ENCODE peak calls at places on chromosomes 5 and 9, in eight cellular contexts. N is epithelial cell of esophagus, Z is astrocyte of the spinal cord, X is stomach, M is progenitor cell of endocrine pancreas, O is AG04449, K is body of pancreas, C is kidney. U is an unnamed sample.

GRCh38 chr5:144697847-144698262 is 527.2 kb downstream of the KCTD16 start:
- DNase-seq in N (peak), X (no peak), M (no peak), C (no peak), O (peak), Z (peak), K (no peak), U (no peak)

GRCh38 chr9:135220601-135221575 is 133.4 kb downstream of the OLFM1 start:
- DNase-seq in O (no peak), M (no peak), K (peak), X (no peak), Z (no peak), C (peak), N (no peak), U (peak)

GRCh38 chr9:16782490-16782889 is 88.0 kb downstream of the BNC2 start:
- DNase-seq in X (no peak), O (no peak), K (no peak), N (no peak), C (no peak), M (no peak), Z (no peak), U (no peak)

GRCh38 chr9:132638240-132638639 is 31.5 kb downstream of the DDX31 start:
- DNase-seq in O (no peak), K (no peak), C (no peak), N (peak), X (no peak), Z (no peak), M (no peak), U (no peak)

GRCh38 chr9:108850293-108850897 is 5.4 kb downstream of the ACTL7B start:
- DNase-seq in M (no peak), O (no peak), K (no peak), X (no peak), C (no peak), Z (peak), N (peak), U (no peak)

GRCh38 chr9:119986205-119986604 is 593.8 kb downstream of the CDK5RAP2 start:
- DNase-seq in M (no peak), O (no peak), K (no peak), X (no peak), Z (no peak), C (no peak), N (no peak), U (no peak)

GRCh38 chr5:177091232-177091631 is 4.5 kb downstream of the FGFR4 start:
- DNase-seq in K (no peak), N (no peak), M (no peak), Z (no peak), O (no peak), C (no peak), X (no peak), U (no peak)

GRCh38 chr5:14702238-14702839 is 37.8 kb downstream of the OTULIN start:
- DNase-seq in X (no peak), M (no peak), N (peak), Z (no peak), K (no peak), C (no peak), O (no peak), U (no peak)

GRCh38 chr9:131240047-131240921 is 36.0 kb downstream of the FAM78A start:
- DNase-seq in C (peak), K (no peak), M (no peak), N (no peak), X (no peak), O (no peak), Z (peak), U (no peak)

GRCh38 chr9:83669067-83669466 is 38.7 kb downstream of the UBQLN1 start:
- DNase-seq in N (peak), K (no peak), Z (no peak), C (no peak), O (no peak), M (no peak), X (no peak), U (no peak)

GRCh38 chr9:137053944-137054931 is at the start of gene ENTPD2:
- DNase-seq in K (peak), O (no peak), X (peak), M (no peak), Z (no peak), C (no peak), N (peak), U (no peak)

GRCh38 chr5:146079695-146080361 is 25.5 kb downstream of the PLAC8L1 start:
- DNase-seq in C (no peak), O (no peak), K (no peak), X (no peak), Z (peak), N (peak), M (no peak), U (no peak)

GRCh38 chr9:137984005-137984404 is 106.4 kb downstream of the CACNA1B start:
- DNase-seq in Z (no peak), C (no peak), X (peak), O (no peak), M (no peak), N (no peak), K (no peak), U (no peak)

GRCh38 chr9:94681508-94681907 is 42.2 kb upstream of the FBP1 start:
- DNase-seq in M (peak), C (peak), Z (peak), X (peak), K (peak), O (no peak), N (peak), U (peak)

GRCh38 chr5:145557345-145557744 is 277.8 kb downstream of the PRELID2 start:
- DNase-seq in M (no peak), N (no peak), Z (no peak), K (no peak), C (no peak), O (no peak), X (no peak), U (no peak)

DNA sequence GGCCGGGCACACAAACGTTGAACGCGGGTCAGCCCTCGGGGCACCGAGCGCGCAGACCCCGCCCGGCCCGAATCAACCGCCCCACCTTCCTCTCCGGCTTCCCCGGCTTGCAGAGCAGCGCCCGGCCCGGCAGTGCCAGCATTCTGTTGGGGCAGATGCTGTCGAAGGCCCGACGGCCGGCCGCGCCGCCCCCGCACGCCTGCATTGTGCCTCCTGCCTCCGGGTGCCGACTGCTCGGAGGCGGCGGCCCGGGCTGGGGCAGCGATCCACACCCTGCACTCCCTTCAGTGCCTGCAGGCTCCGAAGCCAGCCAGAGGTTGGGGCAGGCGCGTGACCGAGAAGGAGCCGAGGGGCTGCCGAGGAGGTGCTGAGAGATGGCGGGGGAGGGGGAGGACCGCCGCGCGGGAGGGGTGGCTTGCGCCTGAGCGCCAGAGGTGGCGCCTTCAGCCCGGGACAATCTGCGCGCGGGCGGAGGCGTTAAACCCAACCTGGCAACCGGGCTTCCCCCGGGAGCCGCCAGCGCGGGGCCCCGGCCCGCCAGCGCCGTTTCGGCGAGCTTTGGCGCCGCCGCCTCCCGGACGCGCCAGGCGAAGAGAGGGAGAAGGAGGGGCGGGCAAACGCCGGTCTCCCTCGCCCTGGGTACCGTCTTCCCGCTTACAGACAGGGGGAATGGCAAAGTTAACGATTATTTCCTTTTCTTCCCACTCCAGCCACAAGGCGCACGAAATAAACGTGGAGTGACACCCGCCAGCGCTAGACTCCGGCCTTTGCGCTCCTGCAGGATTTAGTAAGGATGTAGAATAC is at the start of gene MCIDAS:
- DNase-seq in Z (no peak), X (peak), C (peak), N (peak), K (peak), O (no peak), M (peak), U (no peak)
- TF ChIP-seq CTCF in Z (peak), X (peak), C (peak), N (peak), K (peak), O (no peak), M (peak), U (no peak)

DNA sequence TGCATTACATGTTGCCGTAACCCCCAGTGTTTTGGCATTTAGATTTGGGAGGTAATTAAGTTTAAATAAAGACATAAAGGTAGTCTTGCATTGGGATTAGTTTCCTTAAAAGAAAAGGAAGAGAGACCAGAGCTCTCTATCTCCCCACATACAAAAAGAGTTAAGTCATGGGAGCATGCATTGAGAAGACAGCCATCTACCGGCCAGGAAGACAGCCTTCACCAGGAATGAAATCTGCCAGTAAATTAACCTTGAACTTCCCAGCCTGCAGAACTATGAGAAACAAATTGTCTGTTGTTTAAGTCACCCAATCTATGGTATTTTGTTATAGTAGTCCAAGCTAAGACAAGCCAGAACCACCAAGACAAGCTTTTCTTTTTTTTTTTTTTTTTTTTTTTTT is 567.0 kb upstream of the CDH18 start:
- DNase-seq in O (no peak), C (no peak), M (no peak), X (no peak), N (peak), Z (no peak), K (no peak), U (no peak)
- TF ChIP-seq CTCF in O (no peak), C (no peak), M (no peak), X (no peak), N (peak), Z (no peak), K (no peak), U (no peak)

GRCh38 chr5:18742830-18743229 is 1108.6 kb downstream of the TAF11L14 start:
- DNase-seq in C (no peak), O (no peak), Z (no peak), X (no peak), M (no peak), K (no peak), N (no peak), U (no peak)

GRCh38 chr5:18745988-18746615 is 1111.8 kb downstream of the TAF11L14 start:
- DNase-seq in X (no peak), K (no peak), Z (peak), C (no peak), M (no peak), O (no peak), N (no peak), U (peak)

GRCh38 chr5:18745591-18745987 is 1111.3 kb downstream of the TAF11L14 start:
- DNase-seq in X (no peak), Z (no peak), M (no peak), N (no peak), K (no peak), O (no peak), C (peak), U (no peak)

GRCh38 chr5:18744441-18744840 is 1110.2 kb downstream of the TAF11L14 start:
- DNase-seq in O (no peak), X (no peak), C (no peak), Z (no peak), N (no peak), M (no peak), K (no peak), U (no peak)

GRCh38 chr5:18744990-18745590 is 1110.8 kb downstream of the TAF11L14 start:
- DNase-seq in N (no peak), K (no peak), M (no peak), X (no peak), Z (no peak), O (no peak), C (no peak), U (no peak)
- TF ChIP-seq CTCF in N (no peak), K (no peak), M (no peak), X (no peak), Z (no peak), O (no peak), C (no peak), U (no peak)

GRCh38 chr5:128668921-128669320 is 130.9 kb upstream of the FBN2 start:
- DNase-seq in C (no peak), K (no peak), O (no peak), N (peak), Z (no peak), M (no peak), X (no peak), U (no peak)

GRCh38 chr5:128669803-128670202 is 131.8 kb upstream of the FBN2 start:
- DNase-seq in K (peak), N (peak), Z (no peak), O (no peak), X (no peak), C (no peak), M (no peak), U (no peak)

GRCh38 chr5:128665747-128666355 is 127.8 kb upstream of the FBN2 start:
- DNase-seq in O (no peak), K (no peak), Z (no peak), X (no peak), N (peak), M (no peak), C (no peak), U (no peak)

GRCh38 chr5:128667148-128667547 is 129.1 kb upstream of the FBN2 start:
- DNase-seq in C (no peak), X (no peak), N (peak), O (no peak), M (no peak), Z (no peak), K (no peak), U (no peak)

DNA sequence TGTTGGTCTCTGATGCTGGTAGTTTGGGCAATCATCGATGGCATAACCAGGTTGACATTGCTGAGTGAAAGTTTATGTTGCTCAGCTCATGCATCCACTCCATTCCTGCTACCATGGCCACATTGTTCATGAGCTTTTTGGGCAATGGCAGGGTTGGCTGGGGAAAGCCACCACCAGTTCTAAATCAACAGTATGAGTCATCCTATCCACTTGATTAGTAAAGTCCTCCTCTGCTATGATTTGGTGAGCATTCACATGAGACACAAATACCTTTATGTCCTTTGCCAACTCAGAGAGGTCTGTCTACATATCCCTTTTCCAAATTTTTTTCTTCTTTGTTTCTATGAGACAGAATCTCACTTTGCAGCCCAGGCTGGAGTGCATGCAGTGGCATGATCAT is 129.7 kb upstream of the FBN2 start:
- DNase-seq in Z (no peak), X (no peak), M (no peak), C (no peak), N (peak), K (no peak), O (no peak), U (no peak)
- TF ChIP-seq CTCF in Z (no peak), X (no peak), M (no peak), C (no peak), N (no peak), K (no peak), O (no peak), U (no peak)

GRCh38 chr5:110376281-110376916 is 350.1 kb downstream of the TMEM232 start:
- DNase-seq in O (peak), X (no peak), N (no peak), Z (peak), K (no peak), C (no peak), M (no peak), U (no peak)
- TF ChIP-seq CTCF in O (no peak), X (no peak), N (no peak), Z (no peak), K (no peak), C (no peak), M (no peak), U (no peak)

GRCh38 chr5:172447646-172448365 is 6.5 kb downstream of the SH3PXD2B start:
- DNase-seq in N (no peak), M (no peak), Z (no peak), X (no peak), O (no peak), K (no peak), C (no peak), U (no peak)
- TF ChIP-seq CTCF in N (no peak), M (no peak), Z (no peak), X (no peak), O (no peak), K (peak), C (no peak), U (no peak)

GRCh38 chr9:125630436-125630835 is 76.6 kb downstream of the MAPKAP1 start:
- DNase-seq in N (peak), X (no peak), C (no peak), M (no peak), O (no peak), Z (no peak), K (no peak), U (no peak)

GRCh38 chr9:125629451-125629850 is 77.6 kb downstream of the MAPKAP1 start:
- DNase-seq in Z (no peak), K (no peak), M (no peak), X (no peak), N (no peak), C (no peak), O (no peak), U (no peak)

GRCh38 chr9:125632321-125633115 is 74.5 kb downstream of the MAPKAP1 start:
- DNase-seq in C (no peak), Z (no peak), X (no peak), M (no peak), N (peak), K (no peak), O (no peak), U (peak)

GRCh38 chr9:125633116-125633743 is 73.8 kb downstream of the MAPKAP1 start:
- DNase-seq in Z (no peak), M (no peak), O (no peak), K (peak), N (peak), X (peak), C (no peak), U (no peak)

GRCh38 chr9:125631391-125632085 is 75.5 kb downstream of the MAPKAP1 start:
- DNase-seq in K (no peak), X (no peak), N (peak), M (no peak), C (no peak), O (no peak), Z (peak), U (peak)
- TF ChIP-seq CTCF in K (peak), X (peak), N (peak), M (peak), C (peak), O (peak), Z (peak), U (peak)

GRCh38 chr5:62208218-62208852 is 97.7 kb upstream of the KIF2A start:
- DNase-seq in X (no peak), M (no peak), K (no peak), C (no peak), Z (no peak), O (no peak), N (no peak), U (no peak)

GRCh38 chr5:62211405-62211804 is 94.6 kb upstream of the KIF2A start:
- DNase-seq in M (no peak), N (no peak), K (no peak), C (no peak), X (no peak), Z (no peak), O (no peak), U (no peak)

GRCh38 chr5:62206150-62206829 is 99.7 kb upstream of the KIF2A start:
- DNase-seq in X (no peak), K (no peak), N (peak), Z (no peak), C (no peak), M (no peak), O (no peak), U (no peak)
- TF ChIP-seq CTCF in X (no peak), K (no peak), N (peak), Z (no peak), C (no peak), M (peak), O (no peak), U (no peak)

DNA sequence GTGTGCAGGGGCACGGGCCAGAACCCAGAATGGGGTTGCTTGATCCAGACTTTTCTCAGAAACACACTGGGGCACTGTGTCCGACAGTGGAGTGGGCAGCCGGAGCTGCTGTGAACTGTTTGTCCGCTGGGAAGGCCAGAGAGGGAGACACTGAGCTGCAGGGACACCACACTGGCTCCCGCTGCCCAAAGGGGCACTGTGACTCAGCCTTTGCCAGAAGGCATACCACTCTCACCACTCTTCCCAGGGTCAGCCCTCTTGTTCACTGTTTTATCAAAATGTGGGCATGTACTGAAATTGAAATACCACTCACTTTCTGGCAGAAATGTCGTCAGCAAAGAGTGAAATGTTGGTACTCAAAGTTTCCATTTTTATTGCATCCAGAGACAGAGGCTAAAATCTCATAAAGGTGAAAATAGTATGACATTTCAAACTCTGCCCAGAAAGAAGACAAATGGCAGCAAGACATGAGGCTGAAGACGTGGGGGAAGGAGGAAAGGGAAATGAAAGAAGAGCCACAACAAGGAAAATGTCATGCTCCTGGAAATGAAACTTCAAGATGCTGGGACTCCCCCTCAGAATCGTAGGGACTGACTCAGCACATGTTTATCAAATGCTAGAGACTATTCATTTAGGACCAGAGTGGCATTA is 4.5 kb upstream of the IL7R start:
- DNase-seq in C (no peak), Z (no peak), M (no peak), X (no peak), K (no peak), N (no peak), O (no peak), U (no peak)
- TF ChIP-seq CTCF in C (no peak), Z (peak), M (no peak), X (no peak), K (no peak), N (no peak), O (no peak), U (no peak)

GRCh38 chr9:122265265-122265900 is 701 bp downstream of the MRRF start:
- DNase-seq in K (no peak), X (no peak), N (peak), O (no peak), M (no peak), Z (peak), C (no peak), U (peak)
- TF ChIP-seq CTCF in K (no peak), X (no peak), N (no peak), O (no peak), M (no peak), Z (no peak), C (no peak), U (peak)

U was measured in CD14-positive monocyte.